ENCODE peak calls at places on chromosomes 12 and 14, in eight cellular contexts. S is nucleus accumbens, Z is AG08395, U is progenitor cell of endocrine pancreas, I is mesothelial cell of epicardium, W is iris pigment epithelial cell, R is left cardiac atrium, Q is T-helper 1 cell. F is an unnamed sample.

GRCh38 chr12:110778801-110779577 is 36.3 kb upstream of the PPP1CC start:
- DNase-seq in S (no peak), Z (no peak), U (no peak), I (no peak), W (no peak), R (no peak), Q (no peak), F (no peak)

GRCh38 chr12:115440438-115440837 is 756.5 kb upstream of the TBX3 start:
- DNase-seq in S (no peak), Z (peak), U (no peak), I (no peak), W (peak), R (peak), Q (no peak), F (no peak)

GRCh38 chr12:25935355-25936144 is 22.9 kb upstream of the RASSF8 start:
- DNase-seq in S (no peak), Z (no peak), U (no peak), I (no peak), W (no peak), R (no peak), Q (no peak), F (no peak)

GRCh38 chr12:65685514-65685913 is 138.8 kb upstream of the HMGA2 start:
- DNase-seq in S (no peak), Z (peak), U (no peak), I (no peak), W (peak), R (no peak), Q (no peak), F (peak)

GRCh38 chr14:60640859-60641721 is 8.2 kb downstream of the SIX1 start:
- DNase-seq in S (no peak), Z (no peak), U (no peak), I (no peak), W (no peak), R (no peak), Q (no peak), F (no peak)

GRCh38 chr14:95185452-95186392 is 28.4 kb upstream of the DICER1 start:
- DNase-seq in S (no peak), Z (no peak), U (no peak), I (no peak), W (peak), R (peak), Q (no peak), F (no peak)

GRCh38 chr12:28899951-28900350 is 249.1 kb upstream of the FAR2 start:
- DNase-seq in S (no peak), Z (peak), U (no peak), I (no peak), W (peak), R (no peak), Q (no peak), F (no peak)

GRCh38 chr12:12985817-12986408 is 14.2 kb downstream of the HEBP1 start:
- DNase-seq in S (no peak), Z (peak), U (no peak), I (no peak), W (peak), R (no peak), Q (no peak), F (no peak)

GRCh38 chr12:56198836-56199235 is 9.6 kb upstream of the SMARCC2 start:
- DNase-seq in S (no peak), Z (no peak), U (no peak), I (no peak), W (peak), R (no peak), Q (no peak), F (no peak)

GRCh38 chr14:53528114-53528513 is 375.0 kb upstream of the DDHD1 start:
- DNase-seq in S (no peak), Z (peak), U (no peak), I (no peak), W (peak), R (no peak), Q (no peak), F (no peak)

GRCh38 chr14:68535404-68536024 is 257.4 kb downstream of the ZFP36L1 start:
- DNase-seq in S (no peak), Z (peak), U (no peak), I (no peak), W (peak), R (no peak), Q (no peak), F (no peak)

GRCh38 chr12:124646385-124647230 is 79.2 kb upstream of the NCOR2 start:
- DNase-seq in S (no peak), Z (no peak), U (no peak), I (no peak), W (no peak), R (no peak), Q (no peak), F (no peak)

GRCh38 chr12:54352022-54352531 is 12.2 kb downstream of the GPR84 start:
- DNase-seq in S (no peak), Z (peak), U (no peak), I (peak), W (peak), R (peak), Q (no peak), F (no peak)

GRCh38 chr14:28157289-28157869 is 609.2 kb upstream of the FOXG1 start:
- DNase-seq in S (no peak), Z (no peak), U (no peak), I (no peak), W (no peak), R (no peak), Q (no peak), F (no peak)

GRCh38 chr14:59228416-59228815 is 39.9 kb downstream of the DAAM1 start:
- DNase-seq in S (no peak), Z (peak), U (no peak), I (no peak), W (peak), R (no peak), Q (no peak), F (no peak)